ENCODE peak calls at places on chromosome 22, in five cellular contexts. U is GM12864; N is stimulated activated CD4-positive, alpha-beta T cell treated with anti-CD3 and anti-CD28 coated beads, Interleukin-4, amount 100 ng/mL, for 48 hours; K is activated gamma-delta T cell treated with Interleukin-2 at 50 U/mL for 16 hours; J is HuH-7.5. L is an unnamed sample.

GRCh38 chr22:45877651-45878050 is 99.3 kb downstream of the WNT7B start:
- DNase-seq in J (no peak), N (no peak), U (no peak), K (no peak), L (no peak)

GRCh38 chr22:18110194-18110943 is at the start of gene TUBA8:
- DNase-seq in U (no peak), J (peak; percentile 63), K (no peak), N (no peak), L (no peak)

GRCh38 chr22:20026204-20026908 is 5.4 kb downstream of the TANGO2 start:
- DNase-seq in U (no peak), N (no peak), J (no peak), K (no peak), L (no peak)

GRCh38 chr22:43288378-43288777 is 54.8 kb downstream of the SCUBE1 start:
- DNase-seq in K (no peak), U (no peak), J (no peak), N (no peak), L (no peak)

GRCh38 chr22:46568102-46568809 is 30.8 kb upstream of the CELSR1 start:
- DNase-seq in J (no peak), N (no peak), K (no peak), U (no peak), L (no peak)

GRCh38 chr22:41365425-41365824 is 16.3 kb upstream of the TEF start:
- DNase-seq in K (no peak), N (no peak), U (no peak), J (no peak), L (no peak)

GRCh38 chr22:49310354-49310753 is 517.3 kb downstream of the BRD1 start:
- DNase-seq in J (no peak), K (no peak), U (no peak), N (no peak), L (no peak)

GRCh38 chr22:36027960-36028645 is 521 bp downstream of the RBFOX2 start:
- DNase-seq in K (peak; percentile 3), U (no peak), J (peak; percentile 60), N (peak; percentile 1), L (no peak)

GRCh38 chr22:49724893-49725489 is 102.7 kb downstream of the BRD1 start:
- DNase-seq in J (peak; percentile 84), K (peak; percentile 64), U (peak; percentile 8), N (peak; percentile 76), L (no peak)

GRCh38 chr22:35612903-35613302 is 4.2 kb downstream of the MB start:
- DNase-seq in N (no peak), K (no peak), J (no peak), U (no peak), L (no peak)

GRCh38 chr22:47149976-47150375 is 387.5 kb downstream of the TBC1D22A start:
- DNase-seq in N (no peak), U (no peak), J (no peak), K (no peak), L (no peak)

GRCh38 chr22:38353142-38353629 is 36.0 kb upstream of the CSNK1E start:
- DNase-seq in U (no peak), K (peak; percentile 61), J (peak; percentile 61), N (peak; percentile 67), L (no peak)

GRCh38 chr22:27348634-27349033 is 452.9 kb downstream of the MN1 start:
- DNase-seq in K (no peak), U (no peak), J (no peak), N (no peak), L (no peak)

GRCh38 chr22:36937319-36938027 is 24.0 kb downstream of the CSF2RB start:
- DNase-seq in U (no peak), K (no peak), J (no peak), N (no peak), L (no peak)

GRCh38 chr22:40721266-40721665 is 42.0 kb downstream of the MCHR1 start:
- DNase-seq in K (no peak), N (no peak), J (no peak), U (no peak), L (no peak)

GRCh38 chr22:32023251-32023827 is 19.7 kb upstream of the SLC5A1 start:
- DNase-seq in J (no peak), K (no peak), N (no peak), U (no peak), L (no peak)

GRCh38 chr22:49884075-49884474 is 30.4 kb downstream of the ZBED4 start:
- DNase-seq in N (no peak), K (no peak), J (no peak), U (no peak), L (no peak)

GRCh38 chr22:47114813-47115517 is 352.5 kb downstream of the TBC1D22A start:
- DNase-seq in U (no peak), K (no peak), J (no peak), N (no peak), L (no peak)

GRCh38 chr22:35987487-35987886 is 41.1 kb downstream of the RBFOX2 start:
- DNase-seq in U (no peak), J (no peak), K (no peak), N (no peak), L (no peak)

GRCh38 chr22:49882519-49883293 is 29.1 kb downstream of the ZBED4 start:
- DNase-seq in N (no peak), J (no peak), U (no peak), K (no peak), L (no peak)

GRCh38 chr22:19812910-19813309 is 41.8 kb downstream of the GNB1L start:
- DNase-seq in K (no peak), J (no peak), U (no peak), N (no peak), L (no peak)

L was measured in GM12878.